ENCODE peak calls at places on chromosomes 11 and 22, in seven cellular contexts. V is lower lobe of right lung, Z is IMR-90, W is thoracic aorta, M is neural progenitor cell, B is cardiac muscle cell, N is HL-60. S is an unnamed sample.

GRCh38 chr11:121870202-121871045 is 245.6 kb downstream of the BLID start:
- DNase-seq in N (no peak), B (peak; percentile 8), Z (no peak), M (no peak), V (no peak), W (no peak), S (no peak)

GRCh38 chr11:88348870-88349269 is 11.3 kb upstream of the CTSC start:
- DNase-seq in B (no peak), M (no peak), N (no peak), V (no peak), Z (peak; percentile 81), W (no peak), S (no peak)

GRCh38 chr11:35618497-35619029 is 303 bp downstream of the FJX1 start:
- DNase-seq in V (peak; percentile 49), W (no peak), M (peak; percentile 72), B (peak; percentile 60), N (no peak), Z (peak; percentile 51), S (peak; percentile 64)

GRCh38 chr22:45868586-45869443 is 108.1 kb downstream of the WNT7B start:
- DNase-seq in N (no peak), M (no peak), B (no peak), Z (no peak), V (peak; percentile 29), W (no peak), S (no peak)

GRCh38 chr11:115503083-115503885 is 931 bp downstream of the CADM1 start:
- DNase-seq in Z (peak; percentile 71), B (peak; percentile 86), N (no peak), V (peak; percentile 78), M (peak; percentile 85), W (no peak), S (peak; percentile 5)

GRCh38 chr11:16291729-16292128 is 64.6 kb downstream of the SOX6 start:
- DNase-seq in B (no peak), Z (no peak), W (no peak), N (no peak), M (no peak), V (no peak), S (no peak)

GRCh38 chr11:117435296-117435695 is 107.6 kb downstream of the CEP164 start:
- DNase-seq in V (no peak), W (no peak), N (no peak), M (no peak), Z (no peak), B (no peak), S (no peak)

GRCh38 chr11:86063536-86063935 is 5.3 kb downstream of the PICALM start:
- DNase-seq in W (no peak), B (no peak), V (no peak), Z (no peak), M (no peak), N (no peak), S (no peak)

GRCh38 chr11:102430158-102430836 is 22.3 kb downstream of the TMEM123 start:
- DNase-seq in W (no peak), N (no peak), M (no peak), B (no peak), Z (peak; percentile 70), V (no peak), S (no peak)

GRCh38 chr22:42621505-42622002 is 6.9 kb upstream of the POLDIP3 start:
- DNase-seq in Z (peak; percentile 61), M (peak; percentile 93), B (peak; percentile 83), N (no peak), V (peak; percentile 74), W (no peak), S (peak; percentile 87)

GRCh38 chr11:134560066-134560465 is 148.0 kb upstream of the B3GAT1 start:
- DNase-seq in N (no peak), M (no peak), V (no peak), W (no peak), Z (no peak), B (no peak), S (no peak)

GRCh38 chr11:44016129-44016528 is 31.7 kb upstream of the ACCSL start:
- DNase-seq in V (no peak), Z (peak; percentile 67), W (peak; percentile 71), B (no peak), M (no peak), N (no peak), S (no peak)

GRCh38 chr11:69708731-69709401 is 5.0 kb upstream of the FGF19 start:
- DNase-seq in Z (no peak), V (no peak), B (peak; percentile 42), W (no peak), M (peak; percentile 62), N (no peak), S (no peak)

DNA sequence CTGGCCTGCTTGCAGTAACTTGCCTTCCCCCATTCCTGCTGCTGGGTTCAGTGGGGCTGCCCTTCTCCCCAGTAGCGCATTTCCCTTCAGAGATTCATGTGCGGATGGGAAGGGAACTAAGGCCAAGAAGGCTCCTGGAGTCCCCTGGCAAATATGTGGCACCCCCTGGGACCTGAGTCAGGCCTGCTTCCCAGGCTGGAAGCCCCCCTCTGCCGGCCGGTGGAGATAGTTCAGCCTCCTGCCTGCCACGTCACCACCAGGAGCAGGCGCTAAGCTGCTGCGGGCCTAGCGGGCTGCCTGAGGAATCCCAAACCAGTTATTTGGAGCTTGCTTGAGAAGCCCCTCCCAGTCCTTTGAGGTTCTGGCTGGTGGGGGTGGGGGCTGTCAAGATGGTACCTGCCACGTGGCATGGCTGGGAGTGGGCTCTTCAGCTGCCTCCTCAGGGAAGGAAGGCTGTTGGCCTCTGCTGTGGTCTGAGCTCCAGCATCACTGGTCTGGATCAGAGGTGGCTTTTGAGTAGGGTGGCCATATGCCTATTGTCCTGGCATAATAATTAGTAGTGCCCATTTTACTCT is 2.0 kb downstream of the SERPINH1 start:
- DNase-seq in M (peak; percentile 91), B (peak; percentile 82), V (no peak), Z (peak; percentile 92), N (no peak), W (peak; percentile 62), S (no peak)
- TF ChIP-seq CTCF in M (peak; percentile 62), B (peak; percentile 70), V (peak; percentile 42), Z (peak; percentile 81), N (no peak), W (peak; percentile 80), S (no peak)

GRCh38 chr11:66639066-66639813 is 737 bp downstream of the RBM4 start:
- DNase-seq in M (no peak), Z (peak; percentile 42), V (no peak), W (no peak), N (no peak), B (peak; percentile 56), S (peak; percentile 11)
- TF ChIP-seq CTCF in M (no peak), Z (peak; percentile 21), V (no peak), W (no peak), N (no peak), B (peak; percentile 15), S (no peak)

GRCh38 chr22:32536352-32536751 is 61.7 kb downstream of the FBXO7 start:
- DNase-seq in M (no peak), W (no peak), B (no peak), V (no peak), Z (no peak), N (no peak), S (no peak)

GRCh38 chr22:32533265-32534068 is 58.9 kb downstream of the FBXO7 start:
- DNase-seq in M (no peak), V (no peak), N (no peak), W (no peak), Z (peak; percentile 54), B (no peak), S (no peak)

GRCh38 chr22:32532819-32533128 is 58.2 kb downstream of the FBXO7 start:
- DNase-seq in B (no peak), V (no peak), N (no peak), Z (no peak), W (no peak), M (no peak), S (no peak)

GRCh38 chr22:32535531-32536190 is 61.0 kb downstream of the FBXO7 start:
- DNase-seq in Z (no peak), B (no peak), W (no peak), N (no peak), V (no peak), M (no peak), S (no peak)

DNA sequence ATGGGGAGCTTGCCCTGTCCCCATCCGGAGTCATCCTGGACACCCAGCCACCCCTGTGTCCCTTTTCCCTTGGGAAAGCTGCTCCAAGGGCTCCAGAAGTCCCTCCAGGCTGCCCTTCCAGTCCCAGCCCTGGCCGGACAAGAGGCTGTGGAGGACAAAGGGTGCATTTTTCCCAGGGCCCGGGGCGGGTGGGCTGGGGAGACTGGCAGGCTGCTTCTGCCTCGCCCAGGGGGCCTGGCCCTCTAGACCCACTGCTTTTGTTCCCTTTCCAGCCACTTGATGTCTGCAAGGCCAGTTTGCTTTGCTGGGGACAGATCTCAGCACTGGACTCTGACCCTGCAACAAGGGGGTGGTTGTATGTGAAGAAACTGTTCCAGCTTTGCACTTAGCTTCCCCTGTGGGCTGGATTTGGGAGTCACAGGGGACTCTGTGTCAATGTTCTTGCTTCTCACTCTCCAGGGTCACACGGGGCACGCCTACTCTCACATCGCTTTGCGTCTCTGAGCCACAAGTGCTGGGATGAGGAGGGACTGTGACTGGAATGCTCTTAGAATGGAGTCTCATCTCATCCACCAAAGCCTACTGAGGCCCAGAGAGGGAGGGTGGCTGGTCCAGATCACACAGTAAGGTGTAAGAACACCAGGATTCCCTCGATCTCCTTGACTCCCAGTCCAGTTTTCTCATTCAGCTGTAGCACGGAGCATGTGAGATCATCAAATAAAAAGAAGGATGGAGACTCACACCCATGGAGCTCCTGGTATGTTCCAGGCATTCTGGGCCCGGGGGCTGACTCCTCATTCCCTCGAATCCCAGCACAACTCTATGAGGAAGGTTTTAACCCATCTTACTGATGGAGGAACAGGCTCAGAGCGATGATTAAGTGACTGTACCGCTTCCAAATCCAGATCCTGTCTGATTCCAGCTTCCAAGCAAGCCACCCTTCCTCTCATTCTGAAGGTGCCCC is 59.9 kb downstream of the FBXO7 start:
- DNase-seq in V (no peak), Z (no peak), N (no peak), W (no peak), B (no peak), M (no peak), S (peak; percentile 55)
- TF ChIP-seq CTCF in V (no peak), Z (no peak), N (no peak), W (no peak), B (no peak), M (no peak), S (no peak)

GRCh38 chr11:126194121-126194543 is 17.3 kb downstream of the RPUSD4 start:
- DNase-seq in W (no peak), Z (peak; percentile 59), B (peak; percentile 58), V (no peak), M (peak; percentile 51), N (no peak), S (peak; percentile 37)
- TF ChIP-seq CTCF in W (peak; percentile 70), Z (peak; percentile 83), B (peak; percentile 52), V (peak; percentile 63), M (peak; percentile 86), N (peak; percentile 30), S (peak; percentile 38)

S was measured in Calu3.